ENCODE peak calls at places on chromosome 11, in seven cellular contexts. F is A549, D is HCT116, S is endothelial cell of umbilical vein, J is HepG2, L is K562, T is H1. V is an unnamed sample.

GRCh38 chr11:27614092-27614491 is 86.2 kb downstream of the BDNF start:
- DNase-seq in F (no peak), D (no peak), S (no peak), J (no peak), L (no peak), T (no peak), V (no peak)

GRCh38 chr11:14059491-14059890 is 97.0 kb downstream of the SPON1 start:
- DNase-seq in F (no peak), D (no peak), S (no peak), J (no peak), L (no peak), T (no peak), V (no peak)

GRCh38 chr11:64023731-64024710 is 11.7 kb upstream of the FLRT1 start:
- DNase-seq in F (no peak), D (no peak), S (no peak), J (no peak), L (no peak), T (no peak), V (no peak)

GRCh38 chr11:63709336-63709735 is 28.0 kb downstream of the RTN3 start:
- DNase-seq in F (no peak), D (no peak), S (peak; percentile 62), J (no peak), L (no peak), T (no peak), V (no peak)

GRCh38 chr11:2799881-2800654 is 85.5 kb downstream of the CDKN1C start:
- DNase-seq in F (no peak), D (no peak), S (no peak), J (no peak), L (peak; percentile 78), T (peak; percentile 40), V (no peak)

GRCh38 chr11:116958246-116958645 is 120.8 kb upstream of the APOA1 start:
- DNase-seq in F (no peak), D (no peak), S (no peak), J (no peak), L (no peak), T (no peak), V (no peak)

GRCh38 chr11:68989936-68990606 is 9.3 kb upstream of the MRGPRD start:
- DNase-seq in F (no peak), D (no peak), S (no peak), J (no peak), L (no peak), T (no peak), V (no peak)

GRCh38 chr11:13016415-13016814 is 7.3 kb downstream of the RASSF10 start:
- DNase-seq in F (peak; percentile 33), D (peak; percentile 13), S (peak; percentile 37), J (no peak), L (no peak), T (no peak), V (peak; percentile 1)

GRCh38 chr11:13772223-13773046 is 104.0 kb downstream of the FAR1 start:
- DNase-seq in F (peak; percentile 72), D (peak; percentile 67), S (peak; percentile 72), J (peak; percentile 58), L (peak; percentile 24), T (peak; percentile 55), V (peak; percentile 74)

GRCh38 chr11:96145163-96145585 is 197.8 kb downstream of the MAML2 start:
- DNase-seq in F (peak; percentile 26), D (no peak), S (no peak), J (peak; percentile 91), L (no peak), T (no peak), V (no peak)

GRCh38 chr11:124315052-124315451 is 1.3 kb upstream of the OR8D1 start:
- DNase-seq in F (no peak), D (no peak), S (peak; percentile 79), J (no peak), L (no peak), T (no peak), V (no peak)

GRCh38 chr11:134292661-134293060 is 16.5 kb downstream of the GLB1L3 start:
- DNase-seq in F (no peak), D (no peak), S (no peak), J (no peak), L (no peak), T (no peak), V (no peak)

GRCh38 chr11:102139081-102139498 is 28.8 kb downstream of the YAP1 start:
- DNase-seq in F (no peak), D (no peak), S (peak; percentile 13), J (no peak), L (no peak), T (no peak), V (no peak)

GRCh38 chr11:15800121-15800800 is 556.1 kb downstream of the SOX6 start:
- DNase-seq in F (no peak), D (no peak), S (no peak), J (no peak), L (no peak), T (no peak), V (peak; percentile 54)

GRCh38 chr11:134508219-134508990 is 96.4 kb upstream of the B3GAT1 start:
- DNase-seq in F (no peak), D (no peak), S (no peak), J (no peak), L (no peak), T (no peak), V (no peak)

GRCh38 chr11:94928146-94928995 is 45.0 kb downstream of the CWC15 start:
- DNase-seq in F (no peak), D (no peak), S (peak; percentile 20), J (no peak), L (no peak), T (no peak), V (no peak)

GRCh38 chr11:79018371-79018849 is 422.4 kb downstream of the TENM4 start:
- DNase-seq in F (no peak), D (no peak), S (peak; percentile 97), J (no peak), L (no peak), T (no peak), V (no peak)

GRCh38 chr11:79667377-79667776 is 226.5 kb upstream of the TENM4 start:
- DNase-seq in F (no peak), D (no peak), S (no peak), J (no peak), L (no peak), T (no peak), V (no peak)

GRCh38 chr11:72614381-72614780 is 59.8 kb downstream of the PDE2A start:
- DNase-seq in F (no peak), D (no peak), S (no peak), J (no peak), L (no peak), T (no peak), V (no peak)

GRCh38 chr11:106540001-106540400 is 462.5 kb downstream of the AASDHPPT start:
- DNase-seq in F (no peak), D (no peak), S (no peak), J (no peak), L (no peak), T (no peak), V (no peak)

GRCh38 chr11:126265801-126266200 is 2.9 kb downstream of the SRPRA start:
- DNase-seq in F (peak; percentile 42), D (no peak), S (peak; percentile 28), J (no peak), L (no peak), T (no peak), V (peak; percentile 37)

GRCh38 chr11:75103380-75104026 is 6.8 kb upstream of the OR2AT4 start:
- DNase-seq in F (no peak), D (no peak), S (no peak), J (no peak), L (peak; percentile 25), T (no peak), V (no peak)

GRCh38 chr11:121024989-121025388 is 1.1 kb downstream of the TBCEL start:
- DNase-seq in F (no peak), D (no peak), S (no peak), J (peak; percentile 30), L (no peak), T (no peak), V (peak; percentile 24)

GRCh38 chr11:575324-575995 is 810 bp upstream of the PHRF1 start:
- DNase-seq in F (no peak), D (peak; percentile 24), S (peak; percentile 52), J (peak; percentile 59), L (no peak), T (peak; percentile 63), V (no peak)
- TF ChIP-seq POLR2A in F (peak; percentile 57), D (no peak), S (no peak), J (no peak), L (no peak), T (no peak), V (no peak)

GRCh38 chr11:60971520-60971919 is at the start of gene CD6:
- DNase-seq in F (no peak), D (no peak), S (no peak), J (no peak), L (no peak), T (no peak), V (peak; percentile 44)
- TF ChIP-seq MAX in F (no peak), D (no peak), S (no peak), J (no peak), L (no peak), T (no peak), V (no peak)

GRCh38 chr11:70826950-70827349 is 425.4 kb downstream of the SHANK2 start:
- DNase-seq in F (no peak), D (no peak), S (no peak), J (no peak), L (no peak), T (no peak), V (no peak)
- TF ChIP-seq CTCF in F (no peak), D (no peak), S (no peak), J (no peak), L (no peak), T (no peak), V (no peak)

GRCh38 chr11:565921-566509 is 5.2 kb downstream of the RASSF7 start:
- DNase-seq in F (no peak), D (no peak), S (no peak), J (peak; percentile 28), L (no peak), T (no peak), V (no peak)

GRCh38 chr11:568306-569259 is 7.7 kb upstream of the PHRF1 start:
- DNase-seq in F (peak; percentile 90), D (peak; percentile 76), S (peak; percentile 93), J (peak; percentile 87), L (peak; percentile 89), T (peak; percentile 95), V (peak; percentile 94)

GRCh38 chr11:567036-567628 is 6.4 kb downstream of the RASSF7 start:
- DNase-seq in F (no peak), D (no peak), S (no peak), J (no peak), L (no peak), T (no peak), V (no peak)

GRCh38 chr11:569273-569885 is 6.9 kb upstream of the PHRF1 start:
- DNase-seq in F (no peak), D (no peak), S (no peak), J (no peak), L (no peak), T (no peak), V (no peak)

DNA sequence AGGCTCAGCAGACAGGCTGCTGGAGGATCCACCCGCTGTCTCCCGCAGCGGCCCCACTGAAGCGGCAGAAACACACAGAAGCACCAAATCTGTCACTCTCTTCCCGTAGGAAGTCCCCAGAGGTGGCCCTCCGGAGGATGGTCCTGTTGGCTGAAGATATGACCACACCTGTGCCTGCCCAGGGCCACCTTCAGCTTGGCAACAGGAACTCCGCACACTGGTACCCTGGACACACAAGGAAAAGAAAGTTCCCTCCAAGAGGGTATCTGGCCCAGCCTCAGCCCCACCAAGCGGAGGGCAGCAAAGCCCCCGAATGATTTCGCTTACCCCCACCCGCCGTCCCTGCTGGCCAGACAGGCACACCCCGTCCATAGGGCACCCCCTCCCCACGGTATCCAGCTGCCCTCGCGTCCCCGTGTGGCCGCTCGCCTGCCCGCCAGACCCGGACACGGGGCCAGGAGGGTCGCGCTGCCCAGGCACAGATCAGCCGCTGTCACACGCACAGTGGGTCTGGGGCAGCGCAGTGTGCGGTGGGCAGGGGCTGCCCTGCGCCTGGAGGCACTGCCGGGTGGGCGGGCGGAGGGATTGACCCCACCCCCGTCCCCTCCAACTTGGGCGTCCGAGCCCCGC is 7.0 kb downstream of the RASSF7 start:
- DNase-seq in F (no peak), D (no peak), S (no peak), J (no peak), L (no peak), T (no peak), V (no peak)
- TF ChIP-seq POLR2A in F (no peak), D (no peak), S (no peak), J (no peak), L (no peak), T (no peak), V (no peak)